ENCODE peak calls at places on chromosomes 6 and 20, in ten cellular contexts. Q is HL-60; B is AG04449; N is activated CD8-positive, alpha-beta memory T cell treated with anti-CD3 and anti-CD28 coated beads for 4 hours; P is ELR; F is Calu3; C is NCI-H1694 treated with DMSO at 0.1 percent for 48 hours; V is NB4; I is SHP77; S is activated CD4-positive, alpha-beta T cell treated with anti-CD3 and anti-CD28 coated beads, Interleukin-2, amount 10 ng/mL, durations not matched to agents 7 days and 5 days. D is an unnamed sample.

GRCh38 chr6:166446567-166447065 is 63.9 kb upstream of the MPC1 start:
- DNase-seq in V (no peak), F (no peak), S (no peak), P (no peak), C (no peak), I (no peak), B (no peak), N (no peak), Q (no peak), D (no peak)

GRCh38 chr6:170516783-170517616 is 36.1 kb downstream of the PSMB1 start:
- DNase-seq in N (no peak), C (peak; percentile 63), B (peak; percentile 31), I (peak; percentile 89), F (peak; percentile 35), S (peak; percentile 52), P (peak; percentile 85), Q (no peak), V (peak; percentile 86), D (no peak)

GRCh38 chr6:25456249-25456648 is 177.1 kb downstream of the CARMIL1 start:
- DNase-seq in B (no peak), F (no peak), S (no peak), P (no peak), N (no peak), I (no peak), V (no peak), C (peak; percentile 13), Q (no peak), D (no peak)

GRCh38 chr20:63246490-63247284 is 7.6 kb downstream of the NKAIN4 start:
- DNase-seq in P (no peak), Q (no peak), C (no peak), I (peak; percentile 62), N (no peak), F (peak; percentile 52), V (no peak), S (no peak), B (no peak), D (no peak)

GRCh38 chr20:32436968-32437367 is 78.8 kb downstream of the ASXL1 start:
- DNase-seq in V (no peak), C (no peak), S (no peak), N (no peak), Q (no peak), I (no peak), F (no peak), P (no peak), B (no peak), D (no peak)

GRCh38 chr6:7108964-7109836 is 1.4 kb downstream of the RREB1 start:
- DNase-seq in F (peak; percentile 31), N (no peak), B (no peak), Q (no peak), C (peak; percentile 45), S (peak; percentile 38), I (no peak), P (peak; percentile 89), V (peak; percentile 88), D (peak; percentile 58)

GRCh38 chr20:60147004-60147403 is 188.8 kb downstream of the CDH26 start:
- DNase-seq in P (no peak), F (no peak), S (no peak), Q (no peak), V (no peak), N (no peak), I (no peak), B (no peak), C (no peak), D (no peak)

GRCh38 chr20:9617940-9618339 is 103.5 kb downstream of the LAMP5 start:
- DNase-seq in F (peak; percentile 41), B (no peak), P (peak; percentile 50), N (no peak), S (no peak), C (peak; percentile 68), V (peak; percentile 53), I (peak; percentile 77), Q (no peak), D (no peak)

GRCh38 chr20:59007758-59008511 is 881 bp upstream of the CTSZ start:
- DNase-seq in F (no peak), V (peak; percentile 97), P (no peak), I (no peak), S (no peak), N (no peak), B (no peak), C (no peak), Q (peak; percentile 78), D (peak; percentile 71)

GRCh38 chr20:22289442-22289841 is 294.9 kb downstream of the FOXA2 start:
- DNase-seq in S (no peak), C (no peak), N (no peak), V (peak; percentile 34), P (no peak), I (no peak), B (no peak), F (no peak), Q (no peak), D (no peak)

GRCh38 chr20:44711237-44711636 is 3.9 kb upstream of the CCN5 start:
- DNase-seq in F (no peak), I (no peak), C (no peak), V (no peak), N (no peak), B (no peak), Q (no peak), P (no peak), S (no peak), D (no peak)

GRCh38 chr20:2133318-2134183 is 31.9 kb downstream of the STK35 start:
- DNase-seq in S (no peak), P (peak; percentile 67), C (no peak), F (no peak), V (peak; percentile 47), Q (no peak), B (peak; percentile 65), N (no peak), I (no peak), D (no peak)

GRCh38 chr6:152836523-152836922 is 85.9 kb downstream of the VIP start:
- DNase-seq in C (no peak), S (no peak), N (no peak), P (no peak), Q (no peak), B (no peak), V (no peak), I (no peak), F (no peak), D (no peak)

GRCh38 chr20:44065401-44066340 is 121.3 kb downstream of the JPH2 start:
- DNase-seq in P (no peak), V (no peak), I (no peak), Q (no peak), N (no peak), B (no peak), C (no peak), S (no peak), F (no peak), D (no peak)

GRCh38 chr6:119590066-119590465 is 240.5 kb upstream of the MAN1A1 start:
- DNase-seq in P (no peak), B (no peak), Q (no peak), S (no peak), N (no peak), I (no peak), F (no peak), C (no peak), V (no peak), D (no peak)

GRCh38 chr20:1965520-1966278 is 28.2 kb downstream of the PDYN start:
- DNase-seq in P (peak; percentile 66), C (peak; percentile 35), F (peak; percentile 77), B (no peak), I (peak; percentile 60), Q (peak; percentile 60), V (peak; percentile 87), S (peak; percentile 71), N (peak; percentile 58), D (no peak)

GRCh38 chr6:129498556-129498940 is 211.4 kb downstream of the ARHGAP18 start:
- DNase-seq in S (no peak), V (no peak), N (no peak), C (no peak), B (no peak), P (peak; percentile 81), F (no peak), Q (no peak), I (no peak), D (no peak)

GRCh38 chr20:51393566-51393965 is 149.0 kb downstream of the NFATC2 start:
- DNase-seq in C (no peak), I (no peak), V (no peak), B (no peak), F (no peak), N (no peak), Q (no peak), P (no peak), S (no peak), D (no peak)

GRCh38 chr6:96724641-96725040 is 112.6 kb downstream of the GPR63 start:
- DNase-seq in S (no peak), V (no peak), P (no peak), F (no peak), Q (no peak), C (no peak), N (no peak), I (no peak), B (no peak), D (no peak)

GRCh38 chr6:21384211-21384610 is 209.3 kb upstream of the SOX4 start:
- DNase-seq in C (no peak), B (no peak), F (no peak), I (no peak), P (no peak), Q (no peak), N (no peak), V (peak; percentile 81), S (no peak), D (no peak)

GRCh38 chr6:3593161-3593560 is 136.3 kb upstream of the SLC22A23 start:
- DNase-seq in S (no peak), I (no peak), C (no peak), V (no peak), N (no peak), Q (no peak), B (no peak), P (no peak), F (no peak), D (no peak)

GRCh38 chr6:41515995-41516394 is 30.2 kb upstream of the FOXP4 start:
- DNase-seq in I (no peak), S (no peak), P (no peak), B (no peak), F (no peak), Q (no peak), N (no peak), C (no peak), V (no peak), D (no peak)

GRCh38 chr20:1933465-1933870 is 38.3 kb downstream of the SIRPA start:
- DNase-seq in P (no peak), S (no peak), I (no peak), N (no peak), Q (no peak), F (no peak), C (no peak), B (no peak), V (no peak), D (no peak)

GRCh38 chr20:9218412-9219001 is 149.6 kb downstream of the PLCB4 start:
- DNase-seq in Q (no peak), P (peak; percentile 32), C (no peak), V (peak; percentile 23), N (no peak), I (no peak), F (no peak), B (peak; percentile 29), S (no peak), D (no peak)

GRCh38 chr20:46350201-46350985 is 42.1 kb upstream of the CDH22 start:
- DNase-seq in B (peak; percentile 45), F (peak; percentile 26), I (peak; percentile 27), C (no peak), S (no peak), P (peak; percentile 92), Q (no peak), V (peak; percentile 86), N (no peak), D (no peak)

GRCh38 chr20:58439974-58440767 is 51.1 kb downstream of the VAPB start:
- DNase-seq in C (no peak), B (no peak), Q (no peak), V (no peak), S (no peak), P (peak; percentile 44), N (no peak), F (no peak), I (no peak), D (no peak)

GRCh38 chr20:47713941-47714450 is 71.3 kb downstream of the SULF2 start:
- DNase-seq in P (no peak), B (no peak), V (no peak), I (peak; percentile 28), S (no peak), C (no peak), F (no peak), N (no peak), Q (no peak), D (no peak)

GRCh38 chr6:100620085-100620484 is 155.4 kb upstream of the SIM1 start:
- DNase-seq in N (no peak), V (no peak), I (no peak), Q (no peak), P (peak; percentile 93), S (no peak), B (peak; percentile 89), C (no peak), F (no peak), D (no peak)